ENCODE peak calls at places on chromosomes 5 and 9, in eight cellular contexts. One of them, this sample, is unnamed.
A peak's percentile ranks its signal among the peaks of the same experiment; 100 is the strongest.

GRCh38 chr5:7941692-7942091 is 72.7 kb downstream of the MTRR start:
- DNase-seq in HCT116: no peak
- DNase-seq in pancreas: no peak
- DNase-seq in adrenal gland: no peak
- DNase-seq in breast epithelium: no peak
- DNase-seq in fibroblast of lung: no peak
- DNase-seq in transverse colon: no peak
- DNase-seq in aorta: no peak
- DNase-seq in this sample: no peak

GRCh38 chr5:15598294-15598902 is 98.4 kb downstream of the FBXL7 start:
- DNase-seq in HCT116: no peak
- DNase-seq in pancreas: no peak
- DNase-seq in adrenal gland: no peak
- DNase-seq in breast epithelium: no peak
- DNase-seq in fibroblast of lung: no peak
- DNase-seq in transverse colon: no peak
- DNase-seq in aorta: no peak
- DNase-seq in this sample: peak; percentile 47

GRCh38 chr9:97570899-97571298 is 62.3 kb downstream of the TSTD2 start:
- DNase-seq in HCT116: no peak
- DNase-seq in pancreas: no peak
- DNase-seq in adrenal gland: no peak
- DNase-seq in breast epithelium: no peak
- DNase-seq in fibroblast of lung: no peak
- DNase-seq in transverse colon: no peak
- DNase-seq in aorta: no peak
- DNase-seq in this sample: no peak

GRCh38 chr9:100472725-100473261 is at the start of gene TMEFF1:
- DNase-seq in HCT116: no peak
- DNase-seq in pancreas: peak; percentile 38
- DNase-seq in adrenal gland: peak; percentile 25
- DNase-seq in breast epithelium: no peak
- DNase-seq in fibroblast of lung: no peak
- DNase-seq in transverse colon: peak; percentile 27
- DNase-seq in aorta: peak; percentile 78
- DNase-seq in this sample: no peak

GRCh38 chr5:89292461-89292860 is 409.5 kb upstream of the MEF2C start:
- DNase-seq in HCT116: no peak
- DNase-seq in pancreas: no peak
- DNase-seq in adrenal gland: no peak
- DNase-seq in breast epithelium: no peak
- DNase-seq in fibroblast of lung: no peak
- DNase-seq in transverse colon: no peak
- DNase-seq in aorta: no peak
- DNase-seq in this sample: no peak

GRCh38 chr5:54013556-54014157 is 296.7 kb downstream of the ARL15 start:
- DNase-seq in HCT116: peak; percentile 27
- DNase-seq in pancreas: no peak
- DNase-seq in adrenal gland: peak; percentile 36
- DNase-seq in breast epithelium: no peak
- DNase-seq in fibroblast of lung: peak; percentile 99
- DNase-seq in transverse colon: peak; percentile 16
- DNase-seq in aorta: no peak
- DNase-seq in this sample: peak; percentile 44

GRCh38 chr5:30092548-30092947 is 1100.9 kb upstream of the CDH6 start:
- DNase-seq in HCT116: no peak
- DNase-seq in pancreas: no peak
- DNase-seq in adrenal gland: no peak
- DNase-seq in breast epithelium: no peak
- DNase-seq in fibroblast of lung: no peak
- DNase-seq in transverse colon: no peak
- DNase-seq in aorta: no peak
- DNase-seq in this sample: no peak

GRCh38 chr5:116685931-116686330 is 111.3 kb upstream of the SEMA6A start:
- DNase-seq in HCT116: no peak
- DNase-seq in pancreas: no peak
- DNase-seq in adrenal gland: no peak
- DNase-seq in breast epithelium: no peak
- DNase-seq in fibroblast of lung: no peak
- DNase-seq in transverse colon: no peak
- DNase-seq in aorta: no peak
- DNase-seq in this sample: no peak

GRCh38 chr5:56638061-56638621 is 177.2 kb upstream of the MAP3K1 start:
- DNase-seq in HCT116: no peak
- DNase-seq in pancreas: peak; percentile 82
- DNase-seq in adrenal gland: no peak
- DNase-seq in breast epithelium: peak; percentile 71
- DNase-seq in fibroblast of lung: no peak
- DNase-seq in transverse colon: no peak
- DNase-seq in aorta: no peak
- DNase-seq in this sample: no peak

GRCh38 chr9:125460346-125460745 is 198.7 kb downstream of the GAPVD1 start:
- DNase-seq in HCT116: no peak
- DNase-seq in pancreas: no peak
- DNase-seq in adrenal gland: no peak
- DNase-seq in breast epithelium: no peak
- DNase-seq in fibroblast of lung: peak; percentile 59
- DNase-seq in transverse colon: no peak
- DNase-seq in aorta: no peak
- DNase-seq in this sample: no peak

GRCh38 chr5:65895891-65896290 is 30.5 kb upstream of the ERBIN start:
- DNase-seq in HCT116: no peak
- DNase-seq in pancreas: no peak
- DNase-seq in adrenal gland: no peak
- DNase-seq in breast epithelium: no peak
- DNase-seq in fibroblast of lung: no peak
- DNase-seq in transverse colon: no peak
- DNase-seq in aorta: no peak
- DNase-seq in this sample: no peak

GRCh38 chr5:62608529-62609511 is 30.2 kb downstream of the LRRC70 start:
- DNase-seq in HCT116: no peak
- DNase-seq in pancreas: no peak
- DNase-seq in adrenal gland: no peak
- DNase-seq in breast epithelium: no peak
- DNase-seq in fibroblast of lung: no peak
- DNase-seq in transverse colon: no peak
- DNase-seq in aorta: no peak
- DNase-seq in this sample: no peak

GRCh38 chr5:388266-389196 is 54.4 kb upstream of the EXOC3 start:
- DNase-seq in HCT116: no peak
- DNase-seq in pancreas: no peak
- DNase-seq in adrenal gland: peak; percentile 9
- DNase-seq in breast epithelium: peak; percentile 41
- DNase-seq in fibroblast of lung: no peak
- DNase-seq in transverse colon: no peak
- DNase-seq in aorta: peak; percentile 68
- DNase-seq in this sample: no peak
- H3K4me1 ChIP-seq in HCT116: peaks cover 34% of the 10 kb centered on the region
- H3K4me1 ChIP-seq in pancreas: no peaks in the 10 kb centered on the region
- H3K4me1 ChIP-seq in adrenal gland: no peaks in the 10 kb centered on the region
- H3K4me1 ChIP-seq in breast epithelium: no peaks in the 10 kb centered on the region
- H3K4me1 ChIP-seq in fibroblast of lung: peaks cover 2% of the 10 kb centered on the region
- H3K4me1 ChIP-seq in transverse colon: no peaks in the 10 kb centered on the region
- H3K4me1 ChIP-seq in aorta: no peaks in the 10 kb centered on the region
- H3K4me1 ChIP-seq in this sample: peaks cover 12% of the 10 kb centered on the region

GRCh38 chr5:139273572-139274264 is 19.8 kb upstream of the MATR3 start:
- DNase-seq in HCT116: peak; percentile 74
- DNase-seq in pancreas: peak; percentile 93
- DNase-seq in adrenal gland: peak; percentile 93
- DNase-seq in breast epithelium: peak; percentile 57
- DNase-seq in fibroblast of lung: peak; percentile 86
- DNase-seq in transverse colon: peak; percentile 94
- DNase-seq in aorta: peak; percentile 95
- DNase-seq in this sample: peak; percentile 97

GRCh38 chr5:139272471-139273321 is 20.8 kb upstream of the MATR3 start:
- DNase-seq in HCT116: no peak
- DNase-seq in pancreas: no peak
- DNase-seq in adrenal gland: no peak
- DNase-seq in breast epithelium: no peak
- DNase-seq in fibroblast of lung: peak; percentile 57
- DNase-seq in transverse colon: peak; percentile 85
- DNase-seq in aorta: no peak
- DNase-seq in this sample: peak; percentile 46

GRCh38 chr5:139268364-139269202 is 25.0 kb upstream of the MATR3 start:
- DNase-seq in HCT116: no peak
- DNase-seq in pancreas: no peak
- DNase-seq in adrenal gland: no peak
- DNase-seq in breast epithelium: no peak
- DNase-seq in fibroblast of lung: no peak
- DNase-seq in transverse colon: no peak
- DNase-seq in aorta: no peak
- DNase-seq in this sample: no peak

GRCh38 chr5:139273322-139273571 is 20.3 kb upstream of the MATR3 start:
- DNase-seq in HCT116: no peak
- DNase-seq in pancreas: no peak
- DNase-seq in adrenal gland: no peak
- DNase-seq in breast epithelium: no peak
- DNase-seq in fibroblast of lung: no peak
- DNase-seq in transverse colon: no peak
- DNase-seq in aorta: no peak
- DNase-seq in this sample: no peak

GRCh38 chr5:139271201-139272027 is 22.1 kb upstream of the MATR3 start:
- DNase-seq in HCT116: no peak
- DNase-seq in pancreas: no peak
- DNase-seq in adrenal gland: no peak
- DNase-seq in breast epithelium: no peak
- DNase-seq in fibroblast of lung: peak; percentile 92
- DNase-seq in transverse colon: no peak
- DNase-seq in aorta: no peak
- DNase-seq in this sample: peak; percentile 61
- H3K4me3 ChIP-seq in HCT116: no peak overlapping the region
- H3K4me3 ChIP-seq in pancreas: no peak overlapping the region
- H3K4me3 ChIP-seq in adrenal gland: no peak overlapping the region
- H3K4me3 ChIP-seq in breast epithelium: no peak overlapping the region
- H3K4me3 ChIP-seq in fibroblast of lung: no peak overlapping the region
- H3K4me3 ChIP-seq in transverse colon: no peak overlapping the region
- H3K4me3 ChIP-seq in aorta: no peak overlapping the region
- H3K4me3 ChIP-seq in this sample: no peak overlapping the region

GRCh38 chr5:158049459-158049858 is 190.5 kb upstream of the CLINT1 start:
- DNase-seq in HCT116: no peak
- DNase-seq in pancreas: no peak
- DNase-seq in adrenal gland: no peak
- DNase-seq in breast epithelium: no peak
- DNase-seq in fibroblast of lung: no peak
- DNase-seq in transverse colon: no peak
- DNase-seq in aorta: no peak
- DNase-seq in this sample: no peak
- H3K4me1 ChIP-seq in HCT116: no peaks in the 10 kb centered on the region
- H3K4me1 ChIP-seq in pancreas: no peaks in the 10 kb centered on the region
- H3K4me1 ChIP-seq in adrenal gland: no peaks in the 10 kb centered on the region
- H3K4me1 ChIP-seq in breast epithelium: no peaks in the 10 kb centered on the region
- H3K4me1 ChIP-seq in fibroblast of lung: no peaks in the 10 kb centered on the region
- H3K4me1 ChIP-seq in transverse colon: peaks cover 3% of the 10 kb centered on the region
- H3K4me1 ChIP-seq in aorta: peaks cover 9% of the 10 kb centered on the region
- H3K4me1 ChIP-seq in this sample: peaks cover 1% of the 10 kb centered on the region

GRCh38 chr9:133957328-133957727 is 34.8 kb downstream of the VAV2 start:
- DNase-seq in HCT116: no peak
- DNase-seq in pancreas: peak; percentile 49
- DNase-seq in adrenal gland: no peak
- DNase-seq in breast epithelium: no peak
- DNase-seq in fibroblast of lung: no peak
- DNase-seq in transverse colon: no peak
- DNase-seq in aorta: peak; percentile 51
- DNase-seq in this sample: no peak
- H3K4me3 ChIP-seq in HCT116: no peak overlapping the region
- H3K4me3 ChIP-seq in pancreas: no peak overlapping the region
- H3K4me3 ChIP-seq in adrenal gland: no peak overlapping the region
- H3K4me3 ChIP-seq in breast epithelium: no peak overlapping the region
- H3K4me3 ChIP-seq in fibroblast of lung: no peak overlapping the region
- H3K4me3 ChIP-seq in transverse colon: no peak overlapping the region
- H3K4me3 ChIP-seq in aorta: no peak overlapping the region
- H3K4me3 ChIP-seq in this sample: no peak overlapping the region

DNA sequence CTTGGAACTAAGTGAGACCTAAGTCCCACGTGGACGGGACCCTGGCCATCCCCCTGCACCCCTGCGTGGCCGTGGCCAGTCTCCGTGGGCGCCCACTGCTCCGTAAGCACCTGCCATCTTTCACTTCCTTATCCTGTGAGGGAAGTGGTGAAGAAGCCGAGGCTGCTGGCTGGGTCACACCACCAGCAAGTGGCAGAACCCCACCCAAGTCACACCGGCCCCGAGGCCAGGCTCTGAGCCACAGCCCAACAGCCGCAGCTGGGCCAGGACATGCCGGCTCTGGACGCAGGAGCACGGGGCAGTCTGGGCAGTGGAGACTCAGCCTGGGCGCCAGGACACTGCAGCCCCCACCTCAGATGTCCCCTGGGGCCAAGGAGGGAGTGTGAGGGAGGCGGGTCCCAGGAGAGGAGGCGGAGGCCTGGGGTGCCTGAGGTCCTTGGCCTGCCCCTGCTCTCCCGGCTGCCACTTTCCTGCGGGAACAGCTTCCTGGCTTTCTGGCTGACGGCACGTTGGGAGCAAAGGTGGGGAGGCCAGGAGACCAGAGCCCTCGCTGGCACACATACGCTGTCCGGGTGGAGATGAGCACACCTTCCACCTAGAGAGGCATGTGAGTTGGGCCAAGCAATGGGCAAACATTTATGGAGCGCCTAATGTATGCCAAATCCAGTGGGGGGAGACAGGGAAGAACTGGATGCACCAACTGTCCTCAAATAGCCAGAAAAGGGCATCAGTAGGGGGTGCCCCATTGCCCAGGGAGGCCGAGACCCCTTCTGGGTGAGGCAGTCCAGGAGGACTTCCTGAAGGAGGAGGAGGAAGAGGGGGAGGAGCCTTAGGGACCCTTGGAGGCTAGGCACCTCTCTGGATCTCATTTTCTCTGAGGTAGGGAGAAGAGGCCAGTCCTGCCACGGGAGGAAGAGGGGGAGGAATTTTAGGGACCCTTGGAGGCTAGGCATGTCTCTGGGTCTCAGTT is 43.9 kb upstream of the EGFL7 start:
- DNase-seq in HCT116: no peak
- DNase-seq in pancreas: peak; percentile 33
- DNase-seq in adrenal gland: no peak
- DNase-seq in breast epithelium: no peak
- DNase-seq in fibroblast of lung: no peak
- DNase-seq in transverse colon: peak; percentile 55
- DNase-seq in aorta: no peak
- DNase-seq in this sample: no peak
- H3K4me1 ChIP-seq in HCT116: peaks cover 10% of the 10 kb centered on the region
- H3K4me1 ChIP-seq in pancreas: no peaks in the 10 kb centered on the region
- H3K4me1 ChIP-seq in adrenal gland: no peaks in the 10 kb centered on the region
- H3K4me1 ChIP-seq in breast epithelium: peaks cover 4% of the 10 kb centered on the region
- H3K4me1 ChIP-seq in fibroblast of lung: peaks cover 13% of the 10 kb centered on the region
- H3K4me1 ChIP-seq in transverse colon: peaks cover 29% of the 10 kb centered on the region
- H3K4me1 ChIP-seq in aorta: no peaks in the 10 kb centered on the region
- H3K4me1 ChIP-seq in this sample: peaks cover 86% of the 10 kb centered on the region

GRCh38 chr9:105296889-105297288 is 52.4 kb downstream of the SLC44A1 start:
- DNase-seq in HCT116: peak; percentile 18
- DNase-seq in pancreas: no peak
- DNase-seq in adrenal gland: no peak
- DNase-seq in breast epithelium: no peak
- DNase-seq in fibroblast of lung: peak; percentile 85
- DNase-seq in transverse colon: no peak
- DNase-seq in aorta: no peak
- DNase-seq in this sample: peak; percentile 71
- H3K4me3 ChIP-seq in HCT116: no peak overlapping the region
- H3K4me3 ChIP-seq in pancreas: no peak overlapping the region
- H3K4me3 ChIP-seq in adrenal gland: no peak overlapping the region
- H3K4me3 ChIP-seq in breast epithelium: no peak overlapping the region
- H3K4me3 ChIP-seq in fibroblast of lung: no peak overlapping the region
- H3K4me3 ChIP-seq in transverse colon: no peak overlapping the region
- H3K4me3 ChIP-seq in aorta: no peak overlapping the region
- H3K4me3 ChIP-seq in this sample: no peak overlapping the region

GRCh38 chr5:151155777-151156731 is 1.5 kb downstream of the ANXA6 start:
- DNase-seq in HCT116: no peak
- DNase-seq in pancreas: no peak
- DNase-seq in adrenal gland: peak; percentile 44
- DNase-seq in breast epithelium: no peak
- DNase-seq in fibroblast of lung: peak; percentile 67
- DNase-seq in transverse colon: peak; percentile 31
- DNase-seq in aorta: no peak
- DNase-seq in this sample: peak; percentile 68
- H3K4me1 ChIP-seq in HCT116: peaks cover 36% of the 10 kb centered on the region
- H3K4me1 ChIP-seq in pancreas: peaks cover 3% of the 10 kb centered on the region
- H3K4me1 ChIP-seq in adrenal gland: peaks cover 40% of the 10 kb centered on the region
- H3K4me1 ChIP-seq in breast epithelium: no peaks in the 10 kb centered on the region
- H3K4me1 ChIP-seq in fibroblast of lung: peaks cover 32% of the 10 kb centered on the region
- H3K4me1 ChIP-seq in transverse colon: peaks cover 28% of the 10 kb centered on the region
- H3K4me1 ChIP-seq in aorta: peaks cover 4% of the 10 kb centered on the region
- H3K4me1 ChIP-seq in this sample: peaks cover 30% of the 10 kb centered on the region